ENCODE peak calls at places on chromosomes 12 and 14, in seven cellular contexts. L is K562, D is H1, Q is HCT116, S is HepG2, A is GM12878, N is SK-N-SH. C is an unnamed sample. For H3K4me1 and H3K36me3, the result is how much of the 10 kb centered on the place peaks cover.

GRCh38 chr12:95390192-95390591 is 83.8 kb upstream of the METAP2 start:
- DNase-seq in L (no peak), D (no peak), Q (no peak), S (no peak), A (peak), N (no peak), C (no peak)

GRCh38 chr14:103887170-103887501 is 39.8 kb upstream of the PPP1R13B start:
- DNase-seq in L (no peak), D (no peak), Q (no peak), S (no peak), A (no peak), N (no peak), C (no peak)

GRCh38 chr14:73457050-73457934 is 1.1 kb downstream of the NUMB start:
- DNase-seq in L (peak), D (no peak), Q (no peak), S (no peak), A (no peak), N (peak), C (no peak)

GRCh38 chr14:99741227-99741976 is 51.8 kb upstream of the EML1 start:
- DNase-seq in L (no peak), D (no peak), Q (no peak), S (no peak), A (no peak), N (no peak), C (no peak)

GRCh38 chr14:79373451-79373850 is 837.9 kb downstream of the DIO2 start:
- DNase-seq in L (no peak), D (no peak), Q (no peak), S (no peak), A (no peak), N (no peak), C (no peak)

GRCh38 chr14:54488318-54488645 is 498 bp downstream of the GMFB start:
- DNase-seq in L (no peak), D (no peak), Q (no peak), S (no peak), A (no peak), N (no peak), C (no peak)

GRCh38 chr12:46357438-46358324 is 14.9 kb downstream of the SLC38A2 start:
- DNase-seq in L (no peak), D (no peak), Q (peak), S (peak), A (no peak), N (no peak), C (no peak)

GRCh38 chr12:76187177-76187576 is 102.7 kb upstream of the NAP1L1 start:
- DNase-seq in L (no peak), D (no peak), Q (no peak), S (no peak), A (no peak), N (no peak), C (no peak)

GRCh38 chr12:132771126-132771838 is 9.7 kb upstream of the ANKLE2 start:
- DNase-seq in L (no peak), D (no peak), Q (no peak), S (no peak), A (no peak), N (no peak), C (no peak)

GRCh38 chr12:87274594-87275245 is 754.5 kb downstream of the C12orf50 start:
- DNase-seq in L (peak), D (no peak), Q (peak), S (no peak), A (no peak), N (peak), C (peak)

GRCh38 chr12:30047499-30048262 is 263.9 kb upstream of the TMTC1 start:
- DNase-seq in L (no peak), D (no peak), Q (no peak), S (no peak), A (no peak), N (no peak), C (peak)

GRCh38 chr14:106694638-106695393 is 1168.4 kb downstream of the TMEM121 start:
- DNase-seq in L (no peak), D (no peak), Q (no peak), S (no peak), A (no peak), N (peak), C (no peak)

GRCh38 chr14:95307402-95308041 is 12.2 kb downstream of the CLMN start:
- DNase-seq in L (no peak), D (no peak), Q (no peak), S (no peak), A (no peak), N (peak), C (no peak)

GRCh38 chr12:6631549-6631961 is 4.2 kb downstream of the LPAR5 start:
- DNase-seq in L (no peak), D (no peak), Q (no peak), S (no peak), A (no peak), N (no peak), C (no peak)

GRCh38 chr12:55906056-55906455 is 21.6 kb downstream of the PYM1 start:
- DNase-seq in L (no peak), D (no peak), Q (no peak), S (no peak), A (no peak), N (no peak), C (no peak)

GRCh38 chr12:128818065-128819022 is 5.4 kb downstream of the SLC15A4 start:
- DNase-seq in L (no peak), D (no peak), Q (no peak), S (no peak), A (no peak), N (no peak), C (no peak)

GRCh38 chr12:29796823-29797263 is 13.1 kb upstream of the TMTC1 start:
- DNase-seq in L (no peak), D (no peak), Q (peak), S (no peak), A (no peak), N (no peak), C (no peak)

GRCh38 chr12:105671720-105672119 is 341.2 kb downstream of the C12orf75 start:
- DNase-seq in L (no peak), D (no peak), Q (no peak), S (no peak), A (no peak), N (no peak), C (no peak)

GRCh38 chr12:23221066-23221465 is 596.1 kb downstream of the ETNK1 start:
- DNase-seq in L (no peak), D (no peak), Q (no peak), S (no peak), A (no peak), N (peak), C (peak)

GRCh38 chr14:73250317-73250713 is 13.0 kb downstream of the PAPLN start:
- DNase-seq in L (no peak), D (no peak), Q (no peak), S (no peak), A (no peak), N (no peak), C (no peak)

GRCh38 chr12:11730299-11731041 is 81.0 kb downstream of the ETV6 start:
- DNase-seq in L (no peak), D (no peak), Q (peak), S (no peak), A (peak), N (no peak), C (no peak)

GRCh38 chr14:64476438-64476837 is 11.1 kb downstream of the AKAP5 start:
- DNase-seq in L (no peak), D (no peak), Q (no peak), S (no peak), A (no peak), N (no peak), C (no peak)

GRCh38 chr12:15212877-15213276 is 8.3 kb downstream of the RERG start:
- DNase-seq in L (no peak), D (no peak), Q (no peak), S (no peak), A (no peak), N (no peak), C (no peak)

GRCh38 chr12:3973939-3974644 is 100.9 kb upstream of the PARP11 start:
- DNase-seq in L (no peak), D (no peak), Q (no peak), S (no peak), A (no peak), N (no peak), C (no peak)

GRCh38 chr12:77667101-77667500 is 163.6 kb upstream of the NAV3 start:
- DNase-seq in L (no peak), D (no peak), Q (no peak), S (no peak), A (no peak), N (no peak), C (no peak)

DNA sequence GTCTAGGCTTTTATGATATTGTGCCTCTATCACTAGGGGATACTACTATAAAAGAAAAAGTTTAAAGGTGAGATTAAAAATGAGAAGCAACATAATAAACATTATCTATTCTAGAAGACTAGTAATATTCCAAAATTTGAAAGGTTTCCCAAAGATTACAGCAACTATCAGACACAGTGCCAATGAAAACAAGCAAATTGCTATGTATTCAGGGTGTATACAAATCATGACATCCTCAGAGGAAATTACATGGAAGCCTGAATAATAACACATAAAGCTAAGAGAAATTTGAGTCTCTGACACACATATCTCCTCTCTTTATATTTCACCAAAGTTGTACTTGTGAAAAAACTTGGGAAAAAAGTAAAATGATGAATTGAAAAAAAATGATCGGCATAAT is 327.0 kb downstream of the SEC23A start:
- DNase-seq in L (no peak), D (no peak), Q (no peak), S (no peak), A (no peak), N (no peak), C (no peak)
- H3K4me1 ChIP-seq in L (under half), D (under half), Q (under half), S (under half), A (under half), N (under half), C (under half)

GRCh38 chr12:54479421-54479820 is 6.0 kb upstream of the GTSF1 start:
- DNase-seq in L (no peak), D (no peak), Q (no peak), S (no peak), A (no peak), N (no peak), C (no peak)
- TF ChIP-seq YY1 in L (no peak), D (no peak), Q (no peak), S (no peak), A (no peak), N (no peak), C (no peak)

DNA sequence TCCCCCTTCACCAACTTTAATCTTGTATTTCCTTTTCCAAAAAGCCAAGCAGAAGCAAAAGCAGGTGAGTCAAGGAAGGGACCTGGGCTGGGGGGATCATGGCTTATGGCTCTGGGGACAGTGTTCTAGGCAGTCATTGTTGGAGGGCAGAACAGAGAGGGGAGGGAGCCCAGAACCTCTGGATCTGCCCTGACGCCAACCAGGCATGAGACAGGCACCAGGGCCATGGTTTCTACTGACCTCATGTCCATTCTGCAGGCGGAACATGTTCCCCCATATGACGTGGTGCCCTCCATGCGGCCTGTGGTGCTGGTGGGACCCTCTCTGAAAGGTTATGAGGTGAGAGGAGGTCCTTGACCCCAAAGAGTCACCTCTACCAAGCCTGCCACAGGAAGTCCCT is 6.6 kb downstream of the CACNB3 start:
- DNase-seq in L (no peak), D (no peak), Q (no peak), S (no peak), A (no peak), N (no peak), C (no peak)
- H3K36me3 ChIP-seq in L (under half), D (under half), Q (under half), S (under half), A (under half), N (under half), C (half or more)

DNA sequence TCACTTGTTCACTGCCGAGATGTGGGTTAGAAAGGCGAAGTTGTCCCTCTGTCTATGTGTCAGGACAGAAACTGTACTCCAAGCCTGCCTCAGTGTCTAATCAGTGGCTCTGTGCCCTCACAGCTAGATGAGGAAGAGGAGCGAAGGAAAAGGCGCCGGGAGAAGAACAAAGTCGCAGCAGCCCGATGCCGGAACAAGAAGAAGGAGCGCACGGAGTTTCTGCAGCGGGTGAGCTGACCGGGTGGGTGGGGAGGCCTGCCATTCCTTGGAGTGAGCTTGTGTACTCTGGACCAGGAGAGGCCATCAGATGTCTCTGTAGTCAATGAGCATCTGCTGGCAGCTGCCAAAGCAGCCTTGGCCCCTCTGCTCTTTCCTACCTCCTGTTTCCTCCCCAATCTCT is 33.5 kb downstream of the JDP2 start:
- DNase-seq in L (no peak), D (no peak), Q (no peak), S (no peak), A (no peak), N (no peak), C (no peak)
- H3K4me1 ChIP-seq in L (under half), D (under half), Q (under half), S (under half), A (under half), N (under half), C (under half)

GRCh38 chr12:26176725-26177124 is 18.6 kb upstream of the SSPN start:
- DNase-seq in L (no peak), D (no peak), Q (no peak), S (no peak), A (no peak), N (no peak), C (no peak)

GRCh38 chr12:26173153-26173552 is 22.2 kb upstream of the SSPN start:
- DNase-seq in L (no peak), D (no peak), Q (no peak), S (no peak), A (no peak), N (no peak), C (no peak)

GRCh38 chr12:26172013-26172412 is 23.4 kb upstream of the SSPN start:
- DNase-seq in L (no peak), D (no peak), Q (no peak), S (no peak), A (no peak), N (no peak), C (no peak)

GRCh38 chr12:26177303-26177702 is 18.1 kb upstream of the SSPN start:
- DNase-seq in L (no peak), D (no peak), Q (no peak), S (no peak), A (no peak), N (no peak), C (no peak)

DNA sequence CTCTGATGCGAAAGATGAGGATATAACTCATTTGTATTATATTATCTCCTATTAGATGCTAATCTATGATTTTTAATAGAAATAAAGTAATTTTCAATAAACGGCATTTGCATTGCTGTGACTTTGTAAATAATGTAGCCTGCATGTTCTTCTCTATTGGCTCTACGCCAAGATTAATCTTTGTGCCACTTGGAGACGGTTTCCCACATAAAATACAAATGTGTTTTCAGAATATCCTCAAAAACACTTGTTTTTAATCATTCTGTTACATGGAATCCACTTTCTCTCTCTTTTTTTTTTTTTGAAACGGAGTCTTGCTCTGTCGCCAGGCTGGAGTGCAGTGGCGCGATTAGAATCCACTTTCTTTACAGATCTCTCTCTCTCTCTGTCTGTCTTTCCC is 22.9 kb upstream of the SSPN start:
- DNase-seq in L (no peak), D (no peak), Q (no peak), S (no peak), A (no peak), N (no peak), C (no peak)
- TF ChIP-seq YY1 in L (no peak), D (no peak), Q (no peak), S (no peak), A (no peak), N (no peak), C (no peak)

GRCh38 chr12:9798008-9798619 is 29.2 kb upstream of the KLRF1 start:
- DNase-seq in L (peak), D (peak), Q (peak), S (peak), A (peak), N (no peak), C (peak)
- H3K36me3 ChIP-seq in L (under half), D (under half), Q (under half), S (under half), A (under half), N (under half), C (under half)

GRCh38 chr14:20808084-20808483 is 5.4 kb upstream of the RNASE1 start:
- DNase-seq in L (no peak), D (no peak), Q (no peak), S (no peak), A (no peak), N (no peak), C (no peak)
- H3K4me1 ChIP-seq in L (under half), D (under half), Q (under half), S (under half), A (under half), N (under half), C (under half)

GRCh38 chr12:121166356-121166755 is 33.7 kb downstream of the P2RX7 start:
- DNase-seq in L (no peak), D (no peak), Q (no peak), S (no peak), A (no peak), N (no peak), C (no peak)

GRCh38 chr12:121172145-121172544 is 37.8 kb upstream of the P2RX4 start:
- DNase-seq in L (no peak), D (no peak), Q (no peak), S (no peak), A (no peak), N (no peak), C (no peak)

GRCh38 chr12:121167951-121168350 is 35.3 kb downstream of the P2RX7 start:
- DNase-seq in L (no peak), D (no peak), Q (no peak), S (no peak), A (no peak), N (no peak), C (no peak)

GRCh38 chr12:121167232-121167820 is 34.6 kb downstream of the P2RX7 start:
- DNase-seq in L (no peak), D (no peak), Q (no peak), S (no peak), A (no peak), N (no peak), C (no peak)

DNA sequence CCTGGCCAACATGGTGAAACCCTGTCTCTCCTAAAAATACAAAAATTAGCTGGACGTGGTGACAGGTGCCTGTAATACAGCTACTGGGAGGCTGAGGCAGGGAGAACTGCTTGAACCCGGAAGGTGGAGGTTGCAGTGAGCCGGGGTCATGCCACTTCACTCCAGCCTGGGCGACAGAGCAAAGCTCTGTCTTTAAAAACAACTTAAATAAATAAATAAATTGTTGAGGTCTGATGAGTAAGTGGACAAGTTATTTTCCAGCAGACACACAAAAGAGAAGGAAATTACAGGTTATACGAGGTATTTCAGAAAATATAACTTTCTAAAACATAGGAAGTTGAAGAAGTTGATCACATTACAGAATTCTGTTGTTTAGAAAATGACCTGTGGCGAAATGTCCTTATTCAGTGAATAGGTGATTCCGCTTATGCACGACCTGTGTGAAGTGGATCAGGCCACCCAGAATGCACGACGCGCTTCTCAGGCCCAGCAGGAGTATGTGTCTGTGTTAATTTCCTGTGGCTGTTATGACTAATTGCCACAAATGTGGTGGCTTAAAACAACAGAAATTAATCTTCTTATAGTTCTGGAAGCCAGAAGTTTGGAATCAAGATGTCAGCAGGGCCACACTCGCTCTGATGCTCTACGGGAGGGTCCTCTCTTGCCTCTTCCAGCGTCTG is 38.0 kb downstream of the P2RX7 start:
- DNase-seq in L (no peak), D (no peak), Q (no peak), S (no peak), A (no peak), N (no peak), C (no peak)
- TF ChIP-seq YY1 in L (no peak), D (no peak), Q (no peak), S (no peak), A (no peak), N (no peak), C (no peak)

GRCh38 chr14:50759800-50760543 is 71.0 kb downstream of the NIN start:
- DNase-seq in L (no peak), D (no peak), Q (no peak), S (no peak), A (no peak), N (no peak), C (no peak)

GRCh38 chr14:50758945-50759344 is 72.0 kb downstream of the NIN start:
- DNase-seq in L (no peak), D (no peak), Q (no peak), S (no peak), A (no peak), N (no peak), C (no peak)

GRCh38 chr14:50762931-50763300 is 68.0 kb downstream of the NIN start:
- DNase-seq in L (no peak), D (no peak), Q (no peak), S (no peak), A (no peak), N (no peak), C (no peak)

GRCh38 chr14:50763386-50764007 is 67.5 kb downstream of the NIN start:
- DNase-seq in L (no peak), D (no peak), Q (no peak), S (no peak), A (no peak), N (no peak), C (no peak)

GRCh38 chr14:50762001-50762930 is 68.7 kb downstream of the NIN start:
- DNase-seq in L (no peak), D (no peak), Q (no peak), S (no peak), A (no peak), N (no peak), C (no peak)
- H3K36me3 ChIP-seq in L (under half), D (under half), Q (under half), S (under half), A (half or more), N (half or more), C (under half)

C was measured in NT2/D1.